ENCODE peak calls at places on chromosomes 13 and 19, in five cellular contexts. G, L, U, P and R are unnamed samples.

GRCh38 chr13:32645854-32646253 is 59.6 kb downstream of the PDS5B start:
- DNase-seq in G (no peak), L (no peak), U (no peak), P (no peak), R (no peak)

GRCh38 chr13:100245099-100245498 is 156.2 kb downstream of the PCCA start:
- DNase-seq in G (no peak), L (no peak), U (no peak), P (no peak), R (no peak)

GRCh38 chr19:3687774-3688706 is 12.2 kb downstream of the PIP5K1C start:
- DNase-seq in G (no peak), L (no peak), U (no peak), P (peak), R (no peak)

GRCh38 chr19:45103625-45104319 is 10.8 kb downstream of the PPP1R37 start:
- DNase-seq in G (no peak), L (no peak), U (peak), P (no peak), R (no peak)

GRCh38 chr19:738509-739128 is 12.3 kb upstream of the MISP start:
- DNase-seq in G (no peak), L (no peak), U (no peak), P (no peak), R (no peak)

GRCh38 chr13:88707652-88708051 is 1036.5 kb downstream of the SLITRK5 start:
- DNase-seq in G (no peak), L (no peak), U (no peak), P (no peak), R (no peak)

GRCh38 chr13:46288570-46289259 is 77.0 kb downstream of the LRRC63 start:
- DNase-seq in G (no peak), L (peak), U (no peak), P (no peak), R (no peak)

GRCh38 chr19:7644550-7644877 is 7.6 kb downstream of the STXBP2 start:
- DNase-seq in G (no peak), L (no peak), U (no peak), P (no peak), R (no peak)

GRCh38 chr13:54210397-54211050 is 1181.9 kb downstream of the OLFM4 start:
- DNase-seq in G (no peak), L (no peak), U (no peak), P (no peak), R (peak)

GRCh38 chr19:16325161-16325527 is 518 bp downstream of the KLF2 start:
- DNase-seq in G (no peak), L (peak), U (peak), P (peak), R (peak)

GRCh38 chr19:55423225-55423967 is 15.8 kb upstream of the UBE2S start:
- DNase-seq in G (no peak), L (no peak), U (no peak), P (no peak), R (no peak)

GRCh38 chr19:1386945-1387683 is 3.4 kb downstream of the NDUFS7 start:
- DNase-seq in G (no peak), L (no peak), U (no peak), P (no peak), R (no peak)

GRCh38 chr13:23289917-23290357 is 109.2 kb downstream of the SGCG start:
- DNase-seq in G (no peak), L (no peak), U (no peak), P (no peak), R (no peak)

GRCh38 chr13:48954086-48954485 is 21.6 kb upstream of the FNDC3A start:
- DNase-seq in G (no peak), L (peak), U (no peak), P (no peak), R (peak)

GRCh38 chr19:7376151-7376852 is 27.6 kb downstream of the ARHGEF18 start:
- DNase-seq in G (no peak), L (no peak), U (no peak), P (no peak), R (no peak)

GRCh38 chr13:23631676-23632622 is 61.7 kb downstream of the TNFRSF19 start:
- DNase-seq in G (no peak), L (no peak), U (no peak), P (no peak), R (peak)

GRCh38 chr13:78160793-78161192 is 242.2 kb upstream of the EDNRB start:
- DNase-seq in G (no peak), L (peak), U (no peak), P (no peak), R (no peak)

GRCh38 chr19:15954820-15955219 is 6.0 kb downstream of the OR10H4 start:
- DNase-seq in G (no peak), L (no peak), U (no peak), P (no peak), R (no peak)

GRCh38 chr13:100633461-100633860 is 41.1 kb downstream of the TMTC4 start:
- DNase-seq in G (no peak), L (peak), U (no peak), P (no peak), R (no peak)

GRCh38 chr19:9370747-9371619 is 8.2 kb downstream of the ZNF177 start:
- DNase-seq in G (no peak), L (no peak), U (no peak), P (no peak), R (no peak)

GRCh38 chr13:46866150-46866549 is 30.7 kb downstream of the HTR2A start:
- DNase-seq in G (peak), L (peak), U (peak), P (no peak), R (peak)

GRCh38 chr19:48186015-48186414 is 15.5 kb downstream of the ZSWIM9 start:
- DNase-seq in G (no peak), L (no peak), U (no peak), P (no peak), R (no peak)

GRCh38 chr19:32287811-32288227 is 57.6 kb upstream of the ZNF507 start:
- DNase-seq in G (peak), L (peak), U (peak), P (no peak), R (peak)

GRCh38 chr19:11465605-11466004 is 15.2 kb downstream of the ELAVL3 start:
- DNase-seq in G (no peak), L (no peak), U (peak), P (no peak), R (no peak)

GRCh38 chr19:5466814-5467291 is 11.6 kb downstream of the ZNRF4 start:
- DNase-seq in G (no peak), L (no peak), U (no peak), P (no peak), R (peak)

GRCh38 chr19:46860846-46861690 is at the start of gene ARHGAP35:
- DNase-seq in G (no peak), L (no peak), U (no peak), P (no peak), R (peak)

GRCh38 chr13:100546713-100547405 is 41.7 kb downstream of the GGACT start:
- DNase-seq in G (no peak), L (no peak), U (no peak), P (no peak), R (no peak)

GRCh38 chr19:7699422-7700127 is 2.4 kb downstream of the FCER2 start:
- DNase-seq in G (no peak), L (no peak), U (no peak), P (no peak), R (no peak)

GRCh38 chr19:1651061-1651547 is 1.3 kb downstream of the TCF3 start:
- DNase-seq in G (no peak), L (peak), U (no peak), P (peak), R (peak)

GRCh38 chr19:6685482-6685881 is 15.5 kb upstream of the TNFSF14 start:
- DNase-seq in G (no peak), L (no peak), U (no peak), P (no peak), R (no peak)

GRCh38 chr19:1088419-1089066 is 6.6 kb downstream of the POLR2E start:
- DNase-seq in G (peak), L (no peak), U (no peak), P (no peak), R (no peak)

GRCh38 chr19:35718345-35719041 is 690 bp downstream of the KMT2B start:
- DNase-seq in G (no peak), L (peak), U (no peak), P (peak), R (peak)

GRCh38 chr13:112248406-112248760 is 127.8 kb upstream of the SPACA7 start:
- DNase-seq in G (peak), L (no peak), U (no peak), P (no peak), R (no peak)

GRCh38 chr19:48533770-48534169 is 18.2 kb upstream of the SULT2B1 start:
- DNase-seq in G (no peak), L (no peak), U (no peak), P (no peak), R (no peak)

GRCh38 chr13:76887070-76887563 is 912 bp upstream of the KCTD12 start:
- DNase-seq in G (no peak), L (no peak), U (no peak), P (no peak), R (peak)

GRCh38 chr13:111874981-111875380 is 192.0 kb upstream of the SOX1 start:
- DNase-seq in G (peak), L (no peak), U (no peak), P (no peak), R (no peak)

GRCh38 chr19:38862321-38863059 is 12.7 kb upstream of the HNRNPL start:
- DNase-seq in G (no peak), L (peak), U (no peak), P (no peak), R (peak)

GRCh38 chr19:30402790-30403189 is 30.6 kb downstream of the ZNF536 start:
- DNase-seq in G (no peak), L (no peak), U (no peak), P (no peak), R (peak)

DNA sequence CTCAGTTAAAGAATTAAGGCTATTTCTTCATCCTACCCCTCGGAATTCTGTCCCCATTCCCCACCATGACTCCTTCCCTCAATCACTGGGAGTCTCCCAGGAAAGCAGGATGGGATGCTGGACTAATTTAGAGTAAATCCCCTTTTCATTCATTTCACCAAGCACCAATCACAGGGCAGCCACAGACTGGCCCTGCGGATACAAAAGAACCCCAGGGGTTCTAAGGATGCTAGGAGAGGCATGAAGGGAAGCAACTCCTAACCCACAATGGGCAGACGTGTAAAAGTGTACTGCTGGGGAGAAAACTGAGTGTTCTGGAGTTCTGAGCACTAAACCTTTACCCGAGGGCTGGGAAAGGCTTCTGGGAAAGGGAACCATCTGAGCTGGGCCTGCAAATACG is 3.0 kb downstream of the PEPD start:
- DNase-seq in G (no peak), L (no peak), U (no peak), P (no peak), R (no peak)
- H3K27ac ChIP-seq in G (no peak), L (no peak), U (no peak), P (no peak), R (no peak)

DNA sequence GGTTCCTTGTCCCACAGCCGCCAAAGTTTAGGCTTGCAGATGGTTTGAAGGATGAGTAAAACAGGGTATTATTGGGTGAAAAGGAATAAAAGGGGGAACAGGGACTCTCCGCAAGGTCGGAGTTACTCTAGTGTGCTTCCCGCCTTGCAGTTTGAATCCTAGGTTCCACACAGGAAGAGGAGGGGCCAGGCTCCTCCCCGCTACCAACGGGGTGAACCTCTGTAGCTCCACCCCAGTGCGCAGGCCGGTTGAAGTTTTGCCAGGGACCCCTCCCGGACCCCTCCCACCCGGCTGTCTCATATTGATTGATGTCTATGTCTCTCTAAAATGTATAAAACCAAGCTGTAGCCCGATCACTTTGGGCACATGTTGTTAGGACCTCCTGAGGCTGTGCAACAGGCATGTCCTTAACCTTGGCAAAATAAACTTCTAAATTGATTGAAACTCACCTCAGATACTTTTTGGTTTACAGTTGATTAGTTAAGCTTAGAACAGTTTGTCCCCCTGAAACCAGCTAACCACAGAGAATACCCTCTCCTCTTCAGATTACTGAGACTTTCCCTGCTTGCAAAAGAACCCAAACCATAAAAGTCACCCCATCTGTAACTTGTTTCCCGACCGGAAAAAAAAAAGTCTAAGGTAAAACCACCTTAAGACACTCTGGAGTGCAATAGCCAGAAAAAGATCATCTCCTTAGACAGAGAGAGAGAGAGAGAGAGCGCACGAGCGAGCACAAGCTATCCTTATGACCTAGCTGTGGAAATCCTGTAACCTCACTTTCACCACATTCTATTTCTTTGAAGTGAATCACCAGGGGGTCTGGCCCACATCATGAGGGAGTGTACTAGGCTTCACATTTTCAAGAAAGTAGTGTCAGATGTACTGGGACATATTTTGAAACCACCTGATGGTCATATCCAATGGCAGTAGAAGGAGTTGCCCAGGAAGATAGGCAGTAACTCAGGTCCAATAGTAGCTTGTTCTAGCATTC is 11.3 kb upstream of the GTF2F2 start:
- DNase-seq in G (no peak), L (peak), U (no peak), P (no peak), R (peak)
- H3K4me3 ChIP-seq in G (no peak), L (peak), U (no peak), P (no peak), R (peak)

GRCh38 chr13:36801035-36801434 is 18.0 kb upstream of the RFXAP start:
- DNase-seq in G (no peak), L (no peak), U (no peak), P (no peak), R (no peak)

GRCh38 chr13:36795463-36795862 is 23.6 kb upstream of the RFXAP start:
- DNase-seq in G (no peak), L (no peak), U (no peak), P (no peak), R (no peak)

DNA sequence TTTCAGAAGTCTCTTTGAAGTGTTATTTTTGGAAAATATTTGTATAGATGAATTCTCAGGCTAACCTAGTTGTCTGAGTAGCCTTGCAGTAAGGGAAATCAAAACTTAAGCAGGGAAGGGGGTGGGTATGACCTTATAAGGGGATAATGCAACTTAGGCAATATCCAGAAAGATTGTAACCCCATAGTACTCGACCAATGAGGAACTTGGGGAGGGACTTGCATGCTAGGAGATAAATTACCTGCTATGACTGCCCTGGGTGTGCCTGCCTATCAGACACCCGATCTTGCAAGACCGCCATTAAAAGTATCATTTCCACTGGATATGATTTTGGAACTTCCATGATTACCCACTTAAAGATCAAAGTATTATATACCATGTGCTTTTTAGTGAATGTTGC is 23.0 kb upstream of the RFXAP start:
- DNase-seq in G (no peak), L (no peak), U (no peak), P (no peak), R (no peak)
- H3K27ac ChIP-seq in G (no peak), L (no peak), U (no peak), P (no peak), R (no peak)

DNA sequence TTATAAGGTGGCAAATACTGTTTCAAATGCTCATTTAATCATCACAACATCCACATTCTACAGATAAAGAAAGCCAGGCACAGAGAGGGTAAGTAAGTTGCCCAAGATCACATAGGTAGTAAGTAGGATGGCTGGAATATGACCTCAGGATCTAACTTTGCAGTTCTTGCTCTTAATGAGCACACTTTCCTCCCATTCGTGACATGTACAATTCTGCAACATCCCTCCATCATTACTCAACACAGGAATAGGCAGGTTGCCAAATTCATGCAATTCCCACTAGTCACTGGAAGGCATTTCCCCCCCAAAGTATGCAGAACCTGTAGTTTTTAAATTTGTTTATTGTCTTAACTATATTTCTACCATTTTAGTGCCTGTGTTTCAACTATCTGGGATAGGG is 109.2 kb downstream of the OLFM4 start:
- DNase-seq in G (no peak), L (peak), U (no peak), P (no peak), R (no peak)
- H3K4me3 ChIP-seq in G (no peak), L (peak), U (no peak), P (no peak), R (no peak)